ENCODE peak calls at places on chromosomes 5 and 9, in eight cellular contexts. Z is left kidney; N is CD4-positive, alpha-beta memory T cell; C is NCI-H2029 treated with DMSO at 0.1 percent for 48 hours; E is H9; T is left ventricle myocardium inferior; K is effector memory CD8-positive, alpha-beta T cell; G is fibroblast of lung. Y is an unnamed sample.

GRCh38 chr9:126295936-126296600 is 30.6 kb upstream of the MVB12B start:
- DNase-seq in Z (no peak), N (no peak), C (no peak), E (no peak), T (no peak), K (no peak), G (no peak), Y (no peak)

GRCh38 chr5:33319841-33320240 is 120.9 kb upstream of the TARS1 start:
- DNase-seq in Z (no peak), N (no peak), C (no peak), E (no peak), T (no peak), K (no peak), G (no peak), Y (no peak)

GRCh38 chr5:143231973-143232812 is 171.3 kb downstream of the NR3C1 start:
- DNase-seq in Z (no peak), N (no peak), C (no peak), E (no peak), T (no peak), K (no peak), G (no peak), Y (no peak)

GRCh38 chr5:107792940-107793339 is 122.2 kb upstream of the EFNA5 start:
- DNase-seq in Z (no peak), N (no peak), C (no peak), E (no peak), T (no peak), K (no peak), G (no peak), Y (no peak)

GRCh38 chr5:179268399-179268952 is 76.8 kb downstream of the ADAMTS2 start:
- DNase-seq in Z (no peak), N (no peak), C (no peak), E (peak; percentile 18), T (peak; percentile 13), K (no peak), G (no peak), Y (no peak)

GRCh38 chr5:104265531-104266130 is 703.0 kb upstream of the NUDT12 start:
- DNase-seq in Z (peak; percentile 72), N (no peak), C (no peak), E (no peak), T (no peak), K (no peak), G (no peak), Y (no peak)

GRCh38 chr5:150213530-150213929 is 23.7 kb downstream of the SLC6A7 start:
- DNase-seq in Z (no peak), N (no peak), C (no peak), E (no peak), T (no peak), K (no peak), G (peak; percentile 58), Y (no peak)

GRCh38 chr5:35087971-35088370 is 40.2 kb upstream of the AGXT2 start:
- DNase-seq in Z (peak; percentile 53), N (no peak), C (no peak), E (no peak), T (no peak), K (no peak), G (peak; percentile 17), Y (no peak)

GRCh38 chr9:121654497-121655140 is 3.2 kb downstream of the DAB2IP start:
- DNase-seq in Z (no peak), N (no peak), C (no peak), E (no peak), T (no peak), K (no peak), G (no peak), Y (no peak)

GRCh38 chr9:70013598-70014196 is 30.0 kb upstream of the MAMDC2 start:
- DNase-seq in Z (no peak), N (no peak), C (peak; percentile 35), E (no peak), T (no peak), K (no peak), G (peak; percentile 73), Y (no peak)

GRCh38 chr5:1543398-1544293 is 19.9 kb upstream of the LPCAT1 start:
- DNase-seq in Z (no peak), N (no peak), C (no peak), E (no peak), T (no peak), K (no peak), G (no peak), Y (no peak)

GRCh38 chr9:137367506-137368430 is 55.2 kb downstream of the EXD3 start:
- DNase-seq in Z (no peak), N (no peak), C (no peak), E (peak; percentile 27), T (no peak), K (no peak), G (no peak), Y (no peak)

GRCh38 chr5:158234323-158235158 is 375.6 kb upstream of the CLINT1 start:
- DNase-seq in Z (no peak), N (no peak), C (no peak), E (no peak), T (no peak), K (no peak), G (peak; percentile 67), Y (no peak)

GRCh38 chr5:24691073-24691472 is 46.3 kb upstream of the CDH10 start:
- DNase-seq in Z (no peak), N (no peak), C (no peak), E (no peak), T (no peak), K (no peak), G (no peak), Y (no peak)

GRCh38 chr9:134267305-134268265 is 58.7 kb upstream of the RXRA start:
- DNase-seq in Z (no peak), N (no peak), C (no peak), E (peak; percentile 54), T (peak; percentile 56), K (no peak), G (no peak), Y (no peak)

GRCh38 chr9:12963537-12963936 is 188.7 kb downstream of the LURAP1L start:
- DNase-seq in Z (no peak), N (no peak), C (no peak), E (no peak), T (no peak), K (no peak), G (no peak), Y (no peak)

GRCh38 chr5:174511711-174512253 is 212.6 kb upstream of the MSX2 start:
- DNase-seq in Z (no peak), N (no peak), C (peak; percentile 36), E (no peak), T (no peak), K (no peak), G (peak; percentile 22), Y (no peak)

GRCh38 chr5:138149530-138149929 is 10.3 kb upstream of the NME5 start:
- DNase-seq in Z (peak; percentile 57), N (no peak), C (no peak), E (peak; percentile 37), T (no peak), K (no peak), G (peak; percentile 3), Y (no peak)

GRCh38 chr5:139382371-139382770 is 726 bp downstream of the SLC23A1 start:
- DNase-seq in Z (no peak), N (no peak), C (no peak), E (no peak), T (no peak), K (no peak), G (no peak), Y (no peak)

GRCh38 chr9:137880160-137880975 is 2.8 kb downstream of the CACNA1B start:
- DNase-seq in Z (no peak), N (no peak), C (no peak), E (no peak), T (no peak), K (no peak), G (no peak), Y (no peak)

GRCh38 chr9:134560206-134560605 is 81.4 kb upstream of the COL5A1 start:
- DNase-seq in Z (no peak), N (no peak), C (no peak), E (peak; percentile 1), T (no peak), K (no peak), G (no peak), Y (no peak)

GRCh38 chr9:3912817-3913216 is 387.0 kb upstream of the RFX3 start:
- DNase-seq in Z (peak; percentile 90), N (no peak), C (no peak), E (no peak), T (no peak), K (no peak), G (no peak), Y (no peak)

GRCh38 chr5:145887976-145888574 is 15.3 kb upstream of the GRXCR2 start:
- DNase-seq in Z (peak; percentile 69), N (no peak), C (no peak), E (peak; percentile 64), T (no peak), K (no peak), G (peak; percentile 70), Y (no peak)

GRCh38 chr9:127661342-127661741 is 45.4 kb upstream of the CFAP157 start:
- DNase-seq in Z (peak; percentile 90), N (no peak), C (no peak), E (no peak), T (no peak), K (no peak), G (peak; percentile 9), Y (no peak)

GRCh38 chr9:88259041-88259440 is 120.8 kb upstream of the SPATA31C2 start:
- DNase-seq in Z (no peak), N (no peak), C (no peak), E (no peak), T (no peak), K (no peak), G (no peak), Y (no peak)

GRCh38 chr5:11903614-11904269 is 504 bp downstream of the CTNND2 start:
- DNase-seq in Z (peak; percentile 88), N (no peak), C (no peak), E (peak; percentile 45), T (no peak), K (no peak), G (no peak), Y (no peak)

GRCh38 chr9:35553670-35554543 is 51.2 kb upstream of the TESK1 start:
- DNase-seq in Z (peak; percentile 88), N (peak; percentile 30), C (no peak), E (peak; percentile 70), T (peak; percentile 58), K (no peak), G (peak; percentile 84), Y (peak; percentile 16)

GRCh38 chr5:53364098-53364497 is 116.3 kb upstream of the FST start:
- DNase-seq in Z (no peak), N (no peak), C (no peak), E (no peak), T (peak; percentile 15), K (no peak), G (no peak), Y (no peak)

GRCh38 chr9:121298689-121299112 is 30.7 kb downstream of the GSN start:
- DNase-seq in Z (peak; percentile 54), N (no peak), C (no peak), E (no peak), T (no peak), K (no peak), G (no peak), Y (no peak)

GRCh38 chr5:132417010-132417439 is 47.5 kb downstream of the SLC22A5 start:
- DNase-seq in Z (no peak), N (no peak), C (no peak), E (no peak), T (peak; percentile 52), K (no peak), G (no peak), Y (no peak)